ENCODE peak calls at places on chromosomes 4 and X, in six cellular contexts. H is RWPE1; E is HFF-Myc; Q is omental fat pad; D is SK-N-SH; O is CD8-positive, alpha-beta T cell. B is an unnamed sample.

GRCh38 chrX:46602468-46603102 is 29.0 kb downstream of the CHST7 start:
- DNase-seq in Q (no peak), E (no peak), H (no peak), O (no peak), D (no peak), B (no peak)

GRCh38 chrX:140701480-140701879 is 8.1 kb upstream of the LINC00632 start:
- DNase-seq in H (peak), Q (no peak), O (no peak), E (no peak), D (peak), B (no peak)

GRCh38 chrX:17860811-17861495 is at the start of gene RAI2:
- DNase-seq in O (peak), D (peak), E (no peak), H (no peak), Q (no peak), B (peak)

GRCh38 chr4:57104706-57105560 is 5.3 kb downstream of the IGFBP7 start:
- DNase-seq in D (no peak), O (no peak), Q (no peak), E (no peak), H (no peak), B (no peak)

GRCh38 chr4:78734451-78735003 is 41.6 kb upstream of the BMP2K start:
- DNase-seq in D (no peak), O (no peak), H (no peak), Q (no peak), E (no peak), B (no peak)

GRCh38 chr4:37909690-37910486 is 19.0 kb downstream of the TBC1D1 start:
- DNase-seq in E (no peak), O (no peak), D (no peak), Q (no peak), H (no peak), B (no peak)

GRCh38 chr4:76306882-76307669 is 543 bp downstream of the STBD1 start:
- DNase-seq in Q (no peak), D (peak), H (peak), E (no peak), O (peak), B (peak)

GRCh38 chr4:88866862-88867550 is 169.4 kb upstream of the NAP1L5 start:
- DNase-seq in D (no peak), Q (no peak), O (no peak), H (peak), E (no peak), B (no peak)

GRCh38 chrX:91435465-91435864 is 826 bp downstream of the PABPC5 start:
- DNase-seq in E (no peak), Q (no peak), H (no peak), D (peak), O (no peak), B (peak)

GRCh38 chr4:86092684-86093083 is 267.2 kb downstream of the MAPK10 start:
- DNase-seq in E (no peak), D (no peak), O (no peak), Q (no peak), H (peak), B (no peak)

GRCh38 chrX:19670854-19671620 is 155.7 kb upstream of the MAP3K15 start:
- DNase-seq in E (peak), Q (no peak), D (peak), O (no peak), H (peak), B (peak)

GRCh38 chr4:54683616-54684346 is 26.0 kb downstream of the KIT start:
- DNase-seq in H (peak), D (no peak), E (no peak), O (peak), Q (no peak), B (no peak)

GRCh38 chr4:148067307-148067916 is 335.5 kb downstream of the ARHGAP10 start:
- DNase-seq in Q (no peak), E (no peak), H (no peak), D (no peak), O (no peak), B (no peak)

GRCh38 chr4:20252656-20253271 is 1.1 kb downstream of the SLIT2 start:
- DNase-seq in Q (no peak), H (no peak), O (no peak), D (peak), E (no peak), B (peak)

GRCh38 chr4:20253272-20253798 is 1.6 kb downstream of the SLIT2 start:
- DNase-seq in E (no peak), Q (no peak), D (no peak), O (no peak), H (no peak), B (peak)

GRCh38 chr4:184409911-184410692 is 64.2 kb downstream of the IRF2 start:
- DNase-seq in D (no peak), Q (no peak), E (no peak), H (no peak), O (peak), B (no peak)

GRCh38 chr4:40289366-40290188 is 45.6 kb upstream of the CHRNA9 start:
- DNase-seq in H (no peak), E (no peak), O (no peak), D (no peak), Q (no peak), B (no peak)

GRCh38 chr4:40991908-40992307 is 222.4 kb downstream of the APBB2 start:
- DNase-seq in Q (no peak), D (no peak), O (no peak), H (no peak), E (no peak), B (no peak)

GRCh38 chrX:48021026-48021900 is 14.5 kb downstream of the SPACA5 start:
- DNase-seq in Q (no peak), D (peak), H (peak), E (peak), O (peak), B (peak)

GRCh38 chr4:54585321-54586000 is 72.3 kb upstream of the KIT start:
- DNase-seq in D (no peak), Q (no peak), H (no peak), E (no peak), O (no peak), B (no peak)

GRCh38 chrX:103175944-103176753 is 38.8 kb upstream of the BEX4 start:
- DNase-seq in Q (peak), O (peak), E (no peak), H (peak), D (peak), B (peak)

GRCh38 chrX:2434270-2434669 is 66.5 kb downstream of the DHRSX start:
- DNase-seq in O (no peak), E (no peak), Q (no peak), D (no peak), H (no peak), B (no peak)

GRCh38 chrX:51361251-51361650 is 28.6 kb downstream of the NUDT10 start:
- DNase-seq in Q (no peak), E (no peak), H (no peak), O (no peak), D (no peak), B (no peak)

GRCh38 chrX:83185887-83186286 is 322.2 kb upstream of the POU3F4 start:
- DNase-seq in O (no peak), D (no peak), E (no peak), Q (no peak), H (no peak), B (no peak)

GRCh38 chrX:20362268-20363002 is 95.7 kb upstream of the RPS6KA3 start:
- DNase-seq in D (no peak), E (no peak), H (no peak), Q (no peak), O (no peak), B (no peak)

GRCh38 chr4:6366581-6366980 is 96.9 kb downstream of the WFS1 start:
- DNase-seq in E (no peak), Q (no peak), O (no peak), H (no peak), D (no peak), B (no peak)

GRCh38 chr4:184269879-184270430 is 52.3 kb upstream of the ENPP6 start:
- DNase-seq in O (peak), D (no peak), H (no peak), Q (no peak), E (no peak), B (no peak)

GRCh38 chrX:10554612-10555270 is 65.6 kb downstream of the MID1 start:
- DNase-seq in E (no peak), O (no peak), Q (no peak), D (no peak), H (no peak), B (no peak)

GRCh38 chrX:129696463-129697155 is 41.9 kb upstream of the APLN start:
- DNase-seq in Q (no peak), O (peak), D (no peak), H (no peak), E (no peak), B (no peak)

GRCh38 chrX:34903316-34903715 is 39.3 kb upstream of the FAM47B start:
- DNase-seq in Q (no peak), O (no peak), E (no peak), H (no peak), D (no peak), B (no peak)

GRCh38 chr4:79197275-79198009 is 128.4 kb downstream of the NAA11 start:
- DNase-seq in O (no peak), H (no peak), E (no peak), Q (no peak), D (no peak), B (no peak)

GRCh38 chrX:130828641-130829040 is 74.4 kb downstream of the ENOX2 start:
- DNase-seq in E (no peak), D (no peak), O (no peak), H (no peak), Q (no peak), B (no peak)

GRCh38 chrX:19715711-19716638 is 171.4 kb downstream of the SH3KBP1 start:
- DNase-seq in H (no peak), Q (no peak), D (no peak), O (no peak), E (no peak), B (no peak)

GRCh38 chrX:122196338-122196737 is 987.7 kb upstream of the GRIA3 start:
- DNase-seq in O (no peak), E (no peak), H (no peak), D (no peak), Q (no peak), B (no peak)

GRCh38 chr4:113397114-113397701 is 347.8 kb downstream of the ANK2 start:
- DNase-seq in E (no peak), H (no peak), Q (no peak), O (no peak), D (no peak), B (no peak)

GRCh38 chr4:78131403-78131802 is 74.3 kb downstream of the FRAS1 start:
- DNase-seq in E (no peak), D (no peak), H (no peak), Q (no peak), O (no peak), B (no peak)

GRCh38 chrX:33840176-33840575 is 291.9 kb downstream of the FAM47A start:
- DNase-seq in D (no peak), O (no peak), Q (no peak), E (no peak), H (no peak), B (no peak)

GRCh38 chr4:59612235-59612634 is 1587.9 kb upstream of the ADGRL3 start:
- DNase-seq in E (no peak), D (no peak), H (peak), O (no peak), Q (no peak), B (no peak)

GRCh38 chrX:110211340-110211739 is 106.5 kb downstream of the AMMECR1 start:
- DNase-seq in E (no peak), Q (no peak), H (no peak), D (no peak), O (no peak), B (no peak)
- TF ChIP-seq CTCF in E (no peak), Q (no peak), H (no peak), D (no peak), O (no peak), B (no peak)

DNA sequence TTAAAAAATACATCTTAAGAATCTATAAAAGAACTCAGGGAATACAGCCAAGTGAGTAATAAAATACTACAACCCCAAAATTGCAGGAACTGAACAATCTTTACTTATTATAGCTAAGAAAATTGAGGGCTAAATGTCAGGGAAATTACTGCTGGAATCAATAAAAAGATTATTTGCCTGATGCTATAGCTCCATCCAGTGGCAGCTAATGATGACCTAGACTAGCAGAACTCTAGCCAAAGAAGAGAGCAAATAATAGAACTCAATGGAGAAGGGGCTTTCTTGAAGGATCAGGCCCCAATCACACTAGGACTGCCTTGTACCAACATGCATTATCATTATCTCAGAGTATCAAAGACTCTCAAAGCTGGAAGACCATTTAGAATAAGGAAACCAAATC is 85.0 kb upstream of the FAM241A start:
- DNase-seq in H (no peak), D (peak), Q (no peak), O (no peak), E (no peak), B (no peak)
- TF ChIP-seq CTCF in H (peak), D (peak), Q (no peak), O (no peak), E (peak), B (peak)

GRCh38 chr4:123997116-123997515 is 600.5 kb downstream of the SPRY1 start:
- DNase-seq in O (no peak), Q (no peak), E (no peak), H (no peak), D (no peak), B (no peak)

GRCh38 chr4:123997736-123998449 is 601.3 kb downstream of the SPRY1 start:
- DNase-seq in Q (no peak), H (no peak), D (no peak), E (no peak), O (no peak), B (no peak)

GRCh38 chr4:123990310-123990709 is 593.7 kb downstream of the SPRY1 start:
- DNase-seq in D (no peak), O (no peak), Q (no peak), H (no peak), E (no peak), B (no peak)

GRCh38 chr4:123995939-123996338 is 599.3 kb downstream of the SPRY1 start:
- DNase-seq in H (peak), E (no peak), Q (no peak), D (no peak), O (no peak), B (no peak)

GRCh38 chr4:123994917-123995316 is 598.3 kb downstream of the SPRY1 start:
- DNase-seq in O (no peak), H (no peak), D (no peak), Q (no peak), E (no peak), B (no peak)
- TF ChIP-seq CTCF in O (no peak), H (no peak), D (peak), Q (no peak), E (peak), B (no peak)

DNA sequence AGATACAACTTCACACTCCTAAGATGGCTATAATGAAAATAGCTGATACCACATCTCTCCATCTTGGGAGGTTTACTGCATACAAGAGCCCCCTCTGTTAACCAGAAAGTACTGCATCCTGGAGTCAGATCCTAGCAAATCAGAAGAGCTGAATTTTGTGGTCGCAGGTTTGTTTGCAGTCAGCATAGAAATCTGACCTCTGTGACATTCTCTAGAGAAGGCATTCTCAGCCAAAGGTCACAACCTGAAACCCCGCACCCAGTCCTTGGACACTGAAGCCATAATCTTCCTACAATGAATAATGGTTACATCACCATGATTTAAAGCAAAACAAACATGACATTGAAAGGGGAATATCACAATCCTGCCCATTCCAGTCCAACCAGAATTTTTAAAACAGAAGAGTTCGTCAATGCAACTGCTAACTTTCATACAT is 17.7 kb downstream of the HS6ST2 start:
- DNase-seq in Q (no peak), E (no peak), D (peak), O (no peak), H (peak), B (peak)
- TF ChIP-seq CTCF in Q (no peak), E (no peak), D (no peak), O (no peak), H (no peak), B (peak)

DNA sequence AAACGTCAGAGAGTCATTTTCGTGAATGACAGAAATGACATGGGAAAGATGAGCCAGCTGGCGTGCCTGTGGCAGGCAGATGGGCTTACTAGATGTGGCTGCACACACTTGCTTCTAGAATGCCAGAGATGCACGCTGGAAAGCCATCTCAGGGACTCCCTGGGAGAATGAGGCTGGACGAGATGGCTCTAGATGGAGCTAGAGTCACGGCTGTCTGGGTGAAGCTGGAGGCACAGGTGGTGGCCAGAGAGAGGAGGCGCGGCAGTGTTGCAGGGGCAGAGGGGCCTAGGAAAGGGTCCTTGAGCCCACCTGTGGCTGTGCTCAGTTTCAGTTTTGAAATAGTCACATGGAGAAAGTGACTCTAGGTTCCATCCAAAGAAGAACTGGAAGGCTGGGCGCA is 26.0 kb downstream of the TKTL1 start:
- DNase-seq in Q (no peak), H (no peak), D (no peak), E (no peak), O (no peak), B (no peak)
- TF ChIP-seq CTCF in Q (no peak), H (no peak), D (no peak), E (no peak), O (no peak), B (no peak)

DNA sequence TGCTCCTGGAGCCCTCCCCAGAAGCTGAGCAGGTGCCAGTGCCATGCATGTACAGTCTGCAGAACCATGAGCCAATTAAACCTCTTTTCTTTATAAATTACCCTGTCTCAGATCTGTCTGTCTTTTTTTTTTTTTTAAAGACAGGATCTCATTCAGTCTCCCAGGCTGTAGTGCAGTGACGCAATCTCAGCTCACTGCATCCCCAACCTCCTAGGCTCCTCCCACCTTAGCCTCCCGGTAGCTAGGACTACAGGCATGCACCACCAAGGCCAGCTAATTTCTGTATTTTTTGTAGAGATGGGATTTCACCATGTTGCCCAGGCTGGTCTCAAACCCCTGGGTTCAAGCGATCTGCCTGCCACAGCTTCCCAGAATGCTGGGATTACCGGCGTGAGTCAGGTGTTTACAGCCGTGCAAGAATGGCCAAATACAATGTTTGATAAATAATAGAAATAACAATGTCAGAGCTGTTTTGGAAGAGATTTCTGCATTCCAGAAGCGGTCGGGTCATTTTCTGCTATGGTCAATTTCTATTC is 68.8 kb downstream of the SLC2A9 start:
- DNase-seq in H (no peak), D (no peak), O (no peak), Q (no peak), E (no peak), B (no peak)
- TF ChIP-seq CTCF in H (no peak), D (no peak), O (no peak), Q (no peak), E (no peak), B (no peak)

DNA sequence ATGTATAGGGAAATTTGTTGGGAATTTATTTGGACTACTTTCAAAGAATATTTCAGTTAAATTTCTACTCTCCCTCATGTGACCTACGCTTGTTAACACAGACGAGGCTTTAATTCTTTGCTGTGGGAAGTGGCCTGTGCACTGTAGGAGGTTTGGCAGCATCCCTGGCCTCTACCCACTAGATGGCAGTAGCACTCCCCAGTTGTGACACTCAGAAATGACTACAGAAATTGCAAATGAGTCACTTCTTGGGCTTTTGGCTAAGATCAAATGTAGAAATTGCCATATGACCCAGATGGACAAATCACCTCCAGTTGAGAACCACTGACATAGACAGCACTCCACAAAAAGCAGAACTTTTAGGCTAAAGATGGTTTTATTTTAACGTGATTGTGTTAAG is 22.1 kb downstream of the PIR start:
- DNase-seq in E (no peak), H (peak), O (peak), D (peak), Q (peak), B (peak)
- TF ChIP-seq CTCF in E (peak), H (peak), O (peak), D (peak), Q (no peak), B (peak)

DNA sequence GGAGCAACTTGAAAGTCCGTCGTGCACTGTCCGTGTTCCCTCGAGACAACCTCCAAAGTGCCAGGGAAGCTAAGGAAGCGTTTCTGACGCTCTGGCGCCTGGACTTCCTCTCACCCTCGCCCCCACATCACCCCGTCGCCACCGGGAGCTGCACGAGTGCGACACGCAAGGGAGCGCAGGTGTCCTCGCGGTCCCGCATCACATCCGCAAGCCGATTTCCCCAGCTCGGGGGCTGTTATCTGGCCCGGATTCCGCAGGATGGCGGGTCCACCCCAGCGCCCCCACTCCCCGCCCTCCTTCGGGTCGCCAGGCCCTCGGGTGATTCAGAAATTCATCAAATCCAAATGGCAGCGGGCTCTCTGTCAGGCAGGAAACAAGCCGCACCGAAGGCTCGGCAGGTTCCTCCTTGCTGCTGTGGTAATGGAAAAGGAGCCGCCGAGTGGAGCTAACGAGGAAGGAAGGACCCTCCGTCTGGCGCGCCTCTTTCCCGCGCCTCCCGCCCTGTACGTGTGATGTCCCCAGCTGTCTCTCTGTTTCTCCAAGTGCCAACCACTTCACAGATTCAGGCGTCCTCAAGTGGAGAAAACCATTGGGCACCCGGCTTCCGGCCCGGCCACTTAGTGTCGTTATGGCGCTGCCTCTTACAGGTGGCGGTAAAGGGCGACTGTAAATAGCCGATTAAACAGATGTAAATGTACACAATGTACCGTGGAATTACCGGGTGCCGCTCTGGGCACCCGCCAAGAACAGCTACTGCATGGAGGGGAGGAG is 901 bp upstream of the SETD7 start:
- DNase-seq in D (peak), O (peak), Q (no peak), E (no peak), H (peak), B (peak)
- TF ChIP-seq CTCF in D (no peak), O (no peak), Q (no peak), E (no peak), H (no peak), B (no peak)

B was measured in nephron progenitor cell.